ENCODE peak calls at places on chromosomes 7 and 10, in eight cellular contexts. S is heart left ventricle; C is stimulated activated CD8-positive, alpha-beta memory T cell treated with anti-CD3 and anti-CD28 coated beads, Interleukin-2, amount 100 ng/mL, for 48 hours; T is A172; D is brain microvascular endothelial cell; E is AG08395; Y is cardiac muscle cell; U is stimulated activated CD4-positive, alpha-beta T cell treated with anti-CD3 and anti-CD28 coated beads, Interleukin-1b, Interleukin-23, amount 100 ng/mL, for 24 hours. V is an unnamed sample.

GRCh38 chr7:27173412-27174076 is 576 bp downstream of the HOXA10 start:
- DNase-seq in D (no peak), E (no peak), U (no peak), Y (no peak), T (no peak), S (no peak), C (no peak), V (no peak)

GRCh38 chr10:80739328-80739727 is 201.6 kb downstream of the SH2D4B start:
- DNase-seq in S (no peak), Y (no peak), E (no peak), U (no peak), C (no peak), D (no peak), T (no peak), V (no peak)

GRCh38 chr10:27857616-27858015 is 112.0 kb upstream of the MKX start:
- DNase-seq in T (no peak), U (no peak), Y (no peak), E (no peak), S (no peak), C (no peak), D (no peak), V (no peak)

GRCh38 chr7:66832531-66833351 is 88.3 kb upstream of the TMEM248 start:
- DNase-seq in S (no peak), D (no peak), C (no peak), T (no peak), E (no peak), U (no peak), Y (no peak), V (no peak)

GRCh38 chr7:150385240-150385830 is 6.2 kb downstream of the ZNF775 start:
- DNase-seq in Y (no peak), U (no peak), E (no peak), C (no peak), T (no peak), D (no peak), S (no peak), V (no peak)

GRCh38 chr7:105141068-105141467 is 127.1 kb downstream of the KMT2E start:
- DNase-seq in C (no peak), D (peak), E (peak), U (no peak), Y (peak), T (peak), S (no peak), V (peak)

GRCh38 chr7:39252916-39253315 is 275.2 kb downstream of the POU6F2 start:
- DNase-seq in S (no peak), C (no peak), D (peak), T (peak), Y (peak), E (peak), U (no peak), V (peak)

GRCh38 chr7:5594616-5595544 is 171.2 kb upstream of the TNRC18 start:
- DNase-seq in D (peak), E (no peak), T (peak), C (no peak), U (no peak), Y (peak), S (peak), V (no peak)

GRCh38 chr7:101165075-101165957 is at the start of gene VGF:
- DNase-seq in D (peak), E (peak), C (peak), T (peak), S (peak), U (peak), Y (peak), V (no peak)

GRCh38 chr7:18570890-18571478 is 75.4 kb downstream of the HDAC9 start:
- DNase-seq in S (no peak), E (peak), Y (peak), C (no peak), U (no peak), D (peak), T (peak), V (no peak)

GRCh38 chr7:70414368-70414767 is 717.6 kb upstream of the GALNT17 start:
- DNase-seq in S (no peak), T (no peak), D (no peak), U (no peak), C (no peak), Y (no peak), E (no peak), V (no peak)

GRCh38 chr10:110834622-110835219 is 37.0 kb upstream of the PDCD4 start:
- DNase-seq in Y (peak), U (no peak), E (no peak), C (no peak), S (peak), D (no peak), T (no peak), V (no peak)

GRCh38 chr10:27959093-27959715 is 39.7 kb downstream of the ODAD2 start:
- DNase-seq in T (no peak), S (no peak), D (peak), U (no peak), E (no peak), C (no peak), Y (no peak), V (no peak)

GRCh38 chr7:100435401-100436304 is 644 bp downstream of the PPP1R35 start:
- DNase-seq in C (peak), Y (peak), D (no peak), T (peak), S (peak), U (no peak), E (no peak), V (no peak)

GRCh38 chr7:36165059-36165458 is 12.0 kb downstream of the EEPD1 start:
- DNase-seq in S (no peak), D (peak), U (no peak), C (no peak), T (no peak), Y (peak), E (no peak), V (no peak)

GRCh38 chr7:158973941-158974785 is 117.8 kb downstream of the DYNC2I1 start:
- DNase-seq in S (no peak), U (no peak), Y (no peak), E (no peak), D (no peak), C (no peak), T (no peak), V (no peak)

GRCh38 chr10:100009283-100009792 is 409 bp downstream of the DNMBP start:
- DNase-seq in D (no peak), S (peak), Y (no peak), C (no peak), U (no peak), T (peak), E (no peak), V (no peak)

GRCh38 chr7:112989531-112989930 is 97.1 kb downstream of the GPR85 start:
- DNase-seq in T (peak), E (no peak), D (no peak), U (no peak), C (no peak), S (no peak), Y (no peak), V (no peak)

GRCh38 chr7:152949198-152949597 is 189.6 kb downstream of the ACTR3B start:
- DNase-seq in D (no peak), S (no peak), Y (no peak), C (no peak), E (no peak), U (no peak), T (no peak), V (no peak)

GRCh38 chr7:8261711-8262695 is at the start of gene ICA1:
- DNase-seq in U (peak), D (peak), Y (peak), C (peak), T (peak), E (peak), S (peak), V (no peak)

GRCh38 chr7:80876894-80877414 is 41.9 kb downstream of the SEMA3C start:
- DNase-seq in Y (peak), C (no peak), S (no peak), T (peak), U (no peak), E (peak), D (no peak), V (peak)

GRCh38 chr7:141369422-141369821 is 181.8 kb upstream of the AGK start:
- DNase-seq in U (no peak), E (no peak), S (peak), T (no peak), D (no peak), C (no peak), Y (no peak), V (no peak)

GRCh38 chr10:125159932-125160855 is at the start of gene CTBP2:
- DNase-seq in U (no peak), C (no peak), E (peak), T (no peak), Y (peak), D (no peak), S (peak), V (no peak)

GRCh38 chr10:129021597-129022304 is 445.3 kb upstream of the MGMT start:
- DNase-seq in Y (peak), U (no peak), S (no peak), D (no peak), E (no peak), C (no peak), T (no peak), V (no peak)

GRCh38 chr10:49552277-49552676 is 13.4 kb upstream of the ERCC6 start:
- DNase-seq in D (peak), E (peak), T (peak), U (no peak), C (no peak), Y (peak), S (no peak), V (peak)

GRCh38 chr10:33681580-33681979 is 347.1 kb upstream of the NRP1 start:
- DNase-seq in Y (no peak), D (no peak), T (no peak), S (no peak), E (no peak), U (no peak), C (no peak), V (no peak)

GRCh38 chr10:94443549-94443948 is 41.2 kb downstream of the TBC1D12 start:
- DNase-seq in C (no peak), Y (no peak), S (no peak), E (no peak), T (no peak), U (no peak), D (no peak), V (no peak)

GRCh38 chr10:91385686-91386085 is 24.5 kb upstream of the HECTD2 start:
- DNase-seq in T (no peak), C (no peak), S (no peak), D (no peak), E (no peak), U (no peak), Y (no peak), V (no peak)

GRCh38 chr10:10475812-10476211 is 541.9 kb upstream of the CELF2 start:
- DNase-seq in T (no peak), S (no peak), Y (no peak), C (no peak), U (no peak), E (no peak), D (no peak), V (no peak)

GRCh38 chr7:140475747-140476333 is 3.5 kb downstream of the MKRN1 start:
- DNase-seq in S (peak), D (peak), E (peak), Y (peak), C (no peak), T (peak), U (no peak), V (no peak)

GRCh38 chr10:24385776-24386175 is 176.8 kb downstream of the KIAA1217 start:
- DNase-seq in D (peak), S (peak), T (no peak), Y (peak), E (no peak), U (no peak), C (no peak), V (no peak)

GRCh38 chr7:108311446-108312168 is 144.6 kb downstream of the NRCAM start:
- DNase-seq in D (peak), E (no peak), C (no peak), S (no peak), T (peak), U (no peak), Y (peak), V (no peak)

GRCh38 chr7:1404881-1405548 is 54.3 kb downstream of the MICALL2 start:
- DNase-seq in C (no peak), S (no peak), D (no peak), U (no peak), Y (peak), T (no peak), E (no peak), V (no peak)

GRCh38 chr10:69496352-69497234 is 45.3 kb downstream of the TSPAN15 start:
- DNase-seq in T (no peak), S (no peak), U (no peak), Y (no peak), D (no peak), E (no peak), C (no peak), V (no peak)

GRCh38 chr10:33335550-33335799 is 1.0 kb upstream of the NRP1 start:
- DNase-seq in D (no peak), T (no peak), U (no peak), E (no peak), C (no peak), S (no peak), Y (peak), V (no peak)

GRCh38 chr10:58064714-58065528 is 202.8 kb downstream of the IPMK start:
- DNase-seq in U (peak), T (peak), S (no peak), D (peak), Y (peak), E (peak), C (peak), V (no peak)